ENCODE peak calls at places on chromosomes 11 and 22, in nine cellular contexts. N is T-cell; G is A549; U is AG04450; J is astrocyte of the hippocampus; L is GM12864; R is activated CD4-positive, alpha-beta T cell treated with anti-CD3 and anti-CD28 coated beads, Interleukin-2, amount 10 ng/mL, durations not matched to agents 7 days and 5 days; A is NT2/D1; C is amygdala. T is an unnamed sample.

GRCh38 chr11:122720482-122720881 is 65.0 kb downstream of the UBASH3B start:
- DNase-seq in G (no peak), N (no peak), C (no peak), R (no peak), A (peak), U (no peak), J (no peak), L (no peak), T (no peak)

GRCh38 chr11:105838668-105839403 is 183.2 kb downstream of the MSANTD4 start:
- DNase-seq in R (no peak), J (peak), L (no peak), G (no peak), U (peak), A (no peak), C (no peak), N (no peak), T (no peak)

GRCh38 chr11:9263840-9264380 is 1.2 kb downstream of the DENND5A start:
- DNase-seq in R (peak), G (peak), U (no peak), A (no peak), L (peak), N (no peak), J (no peak), C (no peak), T (no peak)

GRCh38 chr11:130514316-130514715 is 65.9 kb downstream of the ADAMTS15 start:
- DNase-seq in R (no peak), G (no peak), C (no peak), A (no peak), U (no peak), N (no peak), L (no peak), J (peak), T (no peak)

GRCh38 chr11:74325649-74326645 is 14.5 kb upstream of the P4HA3 start:
- DNase-seq in J (peak), R (no peak), A (no peak), N (no peak), C (no peak), U (peak), L (no peak), G (no peak), T (no peak)

GRCh38 chr11:131977854-131978253 is 607.4 kb downstream of the NTM start:
- DNase-seq in N (no peak), R (no peak), U (peak), L (no peak), G (no peak), J (peak), A (no peak), C (no peak), T (peak)

GRCh38 chr11:116691779-116692178 is 81.0 kb downstream of the BUD13 start:
- DNase-seq in U (no peak), A (no peak), N (peak), J (peak), G (no peak), C (no peak), R (peak), L (no peak), T (no peak)

GRCh38 chr11:19951558-19952083 is 208.7 kb downstream of the DBX1 start:
- DNase-seq in J (peak), C (no peak), A (peak), R (peak), U (no peak), N (no peak), L (peak), G (peak), T (peak)

GRCh38 chr11:18617688-18618340 is 16.3 kb downstream of the SPTY2D1 start:
- DNase-seq in A (no peak), N (peak), U (no peak), G (no peak), L (no peak), R (peak), J (peak), C (no peak), T (peak)

GRCh38 chr11:28834877-28835276 is 726.7 kb downstream of the METTL15 start:
- DNase-seq in A (no peak), G (peak), L (no peak), R (no peak), J (peak), U (peak), C (no peak), N (no peak), T (peak)

GRCh38 chr22:19615001-19615461 is 90.8 kb upstream of the CLDN5 start:
- DNase-seq in R (no peak), G (no peak), A (no peak), N (no peak), J (no peak), U (no peak), C (no peak), L (no peak), T (no peak)

GRCh38 chr11:73999581-74000306 is 9.1 kb downstream of the UCP3 start:
- DNase-seq in A (no peak), G (no peak), C (no peak), U (no peak), R (no peak), N (no peak), J (no peak), L (no peak), T (no peak)

GRCh38 chr22:24236656-24237055 is 8.2 kb downstream of the GGT5 start:
- DNase-seq in G (no peak), A (no peak), J (no peak), N (no peak), L (no peak), R (no peak), U (no peak), C (no peak), T (no peak)

GRCh38 chr11:63802637-63803414 is 10.4 kb upstream of the SPINDOC start:
- DNase-seq in C (no peak), A (no peak), R (no peak), L (no peak), G (peak), J (no peak), U (no peak), N (no peak), T (peak)

GRCh38 chr11:42960521-42961088 is 351.2 kb upstream of the API5 start:
- DNase-seq in J (no peak), G (no peak), C (no peak), R (no peak), U (no peak), N (no peak), A (no peak), L (no peak), T (no peak)

GRCh38 chr11:130122141-130122575 is 37.4 kb upstream of the ST14 start:
- DNase-seq in J (no peak), U (no peak), R (no peak), A (no peak), L (no peak), C (no peak), G (no peak), N (no peak), T (no peak)

GRCh38 chr11:34313099-34313517 is 44.7 kb downstream of the ABTB2 start:
- DNase-seq in R (peak), L (peak), N (peak), J (no peak), A (no peak), G (no peak), U (no peak), C (no peak), T (no peak)

GRCh38 chr11:72776844-72777754 is 16.7 kb downstream of the STARD10 start:
- DNase-seq in G (no peak), N (no peak), C (no peak), J (no peak), R (no peak), U (no peak), L (no peak), A (no peak), T (no peak)

GRCh38 chr11:32987851-32988250 is 27.8 kb upstream of the DEPDC7 start:
- DNase-seq in A (no peak), U (no peak), N (no peak), G (no peak), L (no peak), C (no peak), J (no peak), R (no peak), T (no peak)

GRCh38 chr22:36769541-36769940 is 6.4 kb downstream of the IFT27 start:
- DNase-seq in J (no peak), R (no peak), L (no peak), N (no peak), C (no peak), G (no peak), U (no peak), A (no peak), T (no peak)

GRCh38 chr22:37037669-37038068 is 13.9 kb upstream of the KCTD17 start:
- DNase-seq in N (no peak), G (no peak), R (no peak), U (no peak), L (no peak), C (no peak), J (no peak), A (no peak), T (no peak)

GRCh38 chr11:69401715-69402114 is 79.7 kb upstream of the LINC01488 start:
- DNase-seq in R (no peak), G (no peak), N (no peak), U (no peak), L (no peak), J (no peak), C (no peak), A (no peak), T (no peak)

GRCh38 chr11:45264839-45265515 is 21.2 kb downstream of the SYT13 start:
- DNase-seq in L (no peak), J (peak), A (no peak), N (no peak), G (peak), C (no peak), R (no peak), U (peak), T (peak)

GRCh38 chr11:910589-911030 is at the start of gene CHID1:
- DNase-seq in C (peak), J (peak), U (no peak), G (peak), R (peak), N (peak), A (peak), L (peak), T (peak)